ENCODE peak calls at places on chromosome 14, in ten cellular contexts. M, Q, G, O, E, N, X, K, Z and P are unnamed samples.

GRCh38 chr14:23154876-23155587 is 28.4 kb downstream of the SLC7A8 start:
- DNase-seq in M (peak), Q (peak), O (peak), Z (peak), N (peak), E (no peak), X (no peak), K (peak), G (peak), P (peak)

GRCh38 chr14:105913861-105914260 is 387.5 kb downstream of the TMEM121 start:
- DNase-seq in X (no peak), Z (no peak), Q (no peak), G (no peak), N (no peak), K (no peak), O (no peak), E (no peak), M (no peak), P (no peak)

GRCh38 chr14:104586832-104587620 is 7.5 kb downstream of the C14orf180 start:
- DNase-seq in G (peak), K (no peak), X (no peak), M (no peak), Z (no peak), Q (no peak), N (no peak), E (peak), O (no peak), P (no peak)

GRCh38 chr14:73785834-73786631 is 65.6 kb upstream of the PTGR2 start:
- DNase-seq in Q (peak), X (peak), M (peak), Z (peak), E (peak), K (peak), N (peak), G (peak), O (peak), P (peak)

GRCh38 chr14:66038214-66038977 is 447.8 kb upstream of the CCDC196 start:
- DNase-seq in N (no peak), M (no peak), X (peak), E (no peak), O (peak), Q (no peak), K (peak), Z (no peak), G (no peak), P (peak)

GRCh38 chr14:87483651-87484260 is 509.2 kb downstream of the GALC start:
- DNase-seq in Q (no peak), E (no peak), Z (no peak), X (no peak), M (no peak), G (peak), K (no peak), N (no peak), O (no peak), P (no peak)

GRCh38 chr14:105629886-105630215 is 103.5 kb downstream of the TMEM121 start:
- DNase-seq in E (no peak), N (no peak), G (no peak), Z (no peak), O (no peak), M (no peak), Q (no peak), X (no peak), K (no peak), P (no peak)

GRCh38 chr14:92510972-92511371 is 2.6 kb upstream of the RIN3 start:
- DNase-seq in G (no peak), O (peak), Z (no peak), K (no peak), N (no peak), Q (no peak), X (peak), M (peak), E (no peak), P (no peak)

GRCh38 chr14:105290598-105291356 is 10.0 kb downstream of the BRF1 start:
- DNase-seq in Z (no peak), M (no peak), X (no peak), E (peak), K (no peak), O (no peak), Q (no peak), G (no peak), N (no peak), P (no peak)

GRCh38 chr14:71730471-71730870 is 201.8 kb upstream of the RGS6 start:
- DNase-seq in G (no peak), Q (no peak), Z (no peak), K (no peak), E (no peak), M (no peak), X (no peak), O (no peak), N (no peak), P (no peak)

GRCh38 chr14:54790092-54790491 is 112.5 kb downstream of the GCH1 start:
- DNase-seq in Q (no peak), G (no peak), O (no peak), M (no peak), Z (no peak), X (no peak), N (no peak), E (no peak), K (no peak), P (no peak)

GRCh38 chr14:96146131-96146771 is 58.4 kb upstream of the BDKRB2 start:
- DNase-seq in G (peak), Q (no peak), Z (peak), X (no peak), K (no peak), M (no peak), E (no peak), O (peak), N (peak), P (no peak)

GRCh38 chr14:103529383-103530365 is 678 bp downstream of the TRMT61A start:
- DNase-seq in M (no peak), G (no peak), X (no peak), Z (no peak), N (no peak), Q (no peak), O (no peak), E (no peak), K (no peak), P (peak)

GRCh38 chr14:80356413-80356812 is 145.1 kb upstream of the DIO2 start:
- DNase-seq in M (no peak), G (no peak), K (no peak), Z (no peak), E (peak), N (no peak), X (peak), O (no peak), Q (no peak), P (no peak)

GRCh38 chr14:81205639-81206038 is 15.1 kb downstream of the GTF2A1 start:
- DNase-seq in N (no peak), X (no peak), E (no peak), M (no peak), Z (no peak), K (no peak), G (no peak), O (no peak), Q (no peak), P (no peak)

GRCh38 chr14:38618514-38618913 is 362.6 kb upstream of the CLEC14A start:
- DNase-seq in X (no peak), Q (no peak), Z (no peak), G (no peak), M (no peak), O (no peak), N (no peak), K (no peak), E (no peak), P (no peak)

GRCh38 chr14:91904956-91905645 is 37.8 kb upstream of the TC2N start:
- DNase-seq in K (no peak), Z (no peak), G (no peak), O (peak), Q (no peak), X (no peak), E (no peak), N (no peak), M (no peak), P (no peak)

GRCh38 chr14:61264022-61264571 is 17.0 kb downstream of the TMEM30B start:
- DNase-seq in K (no peak), M (no peak), X (no peak), Z (no peak), E (no peak), Q (no peak), O (no peak), G (no peak), N (no peak), P (no peak)

GRCh38 chr14:60133487-60133886 is 31.7 kb downstream of the DHRS7 start:
- DNase-seq in Z (no peak), G (no peak), E (no peak), Q (no peak), O (no peak), M (no peak), X (no peak), N (no peak), K (no peak), P (no peak)

GRCh38 chr14:67490201-67490600 is 1.7 kb upstream of the TMEM229B start:
- DNase-seq in G (no peak), X (no peak), Z (no peak), M (no peak), K (no peak), N (no peak), Q (no peak), O (no peak), E (no peak), P (no peak)

GRCh38 chr14:67491285-67491684 is 2.8 kb upstream of the TMEM229B start:
- DNase-seq in X (no peak), O (no peak), N (no peak), E (no peak), Z (no peak), Q (no peak), K (no peak), G (no peak), M (no peak), P (no peak)

GRCh38 chr14:67493092-67493717 is 4.7 kb upstream of the TMEM229B start:
- DNase-seq in X (no peak), E (no peak), Q (no peak), G (no peak), Z (no peak), O (no peak), K (no peak), N (no peak), M (no peak), P (no peak)

GRCh38 chr14:67491741-67492504 is 3.4 kb upstream of the TMEM229B start:
- DNase-seq in K (no peak), M (no peak), N (no peak), E (peak), X (no peak), O (no peak), Q (no peak), Z (no peak), G (no peak), P (no peak)

DNA sequence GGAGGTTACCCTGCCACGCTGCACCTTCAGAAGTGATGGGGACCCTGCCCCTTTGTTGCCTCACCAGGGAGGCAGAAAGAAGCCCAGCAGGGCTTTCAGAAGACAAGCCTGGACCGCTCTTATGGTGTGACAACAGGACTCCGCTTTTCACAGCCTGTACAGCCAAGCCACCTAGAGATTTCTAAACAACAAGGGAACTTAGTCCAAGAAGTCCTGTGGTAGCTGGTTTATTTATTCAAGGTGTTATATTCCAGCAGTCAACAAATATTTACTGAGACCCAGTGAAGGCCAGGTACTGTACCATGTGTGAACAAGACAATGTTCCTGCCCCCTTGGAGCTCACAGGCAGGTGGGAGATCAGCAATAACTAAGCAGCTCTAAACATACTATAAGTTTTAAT is 4.0 kb upstream of the TMEM229B start:
- DNase-seq in Q (no peak), O (no peak), K (no peak), N (no peak), X (no peak), Z (no peak), M (no peak), G (no peak), E (no peak), P (no peak)
- TF ChIP-seq POLR2AphosphoS5 in Q (no peak), O (no peak), K (no peak), N (no peak), X (no peak), Z (no peak), M (no peak), G (no peak), E (no peak), P (no peak)

GRCh38 chr14:21229821-21230220 is 39.4 kb downstream of the HNRNPC start:
- DNase-seq in O (no peak), Z (no peak), N (no peak), G (no peak), K (no peak), Q (no peak), M (no peak), E (no peak), X (no peak), P (no peak)
- TF ChIP-seq EP300 in O (no peak), Z (no peak), N (no peak), G (no peak), K (no peak), Q (no peak), M (no peak), E (no peak), X (no peak), P (no peak)

DNA sequence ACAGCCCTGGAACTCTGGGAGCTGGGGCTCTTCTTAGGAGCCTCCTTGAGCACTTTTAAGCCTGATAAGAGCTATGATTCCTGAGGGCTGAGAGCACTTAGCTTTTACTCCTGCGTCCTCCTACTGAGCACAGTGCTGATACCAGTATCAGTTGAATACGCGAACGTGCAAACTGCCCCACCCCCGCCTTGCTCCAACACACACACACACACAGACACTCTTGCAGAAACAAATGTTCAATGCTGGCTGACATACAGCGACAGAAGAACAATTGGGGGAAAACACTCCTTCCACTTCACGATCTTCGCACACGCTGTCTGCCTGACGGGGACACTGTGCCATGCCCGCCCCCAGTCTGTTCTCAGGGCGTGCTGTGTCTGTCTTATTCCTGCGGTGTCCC is 57.2 kb upstream of the DLK1 start:
- DNase-seq in N (no peak), K (peak), Q (peak), G (no peak), X (no peak), M (no peak), O (no peak), Z (no peak), E (no peak), P (no peak)
- TF ChIP-seq POLR2AphosphoS5 in N (no peak), K (no peak), Q (no peak), G (no peak), X (no peak), M (no peak), O (no peak), Z (no peak), E (no peak), P (no peak)

GRCh38 chr14:101104485-101104884 is 201.0 kb upstream of the RTL1 start:
- DNase-seq in M (peak), E (no peak), Z (peak), N (no peak), X (no peak), O (no peak), Q (no peak), K (peak), G (no peak), P (no peak)

GRCh38 chr14:101105045-101105444 is 201.5 kb upstream of the RTL1 start:
- DNase-seq in N (no peak), K (no peak), G (no peak), O (peak), M (no peak), X (no peak), Q (no peak), Z (peak), E (no peak), P (no peak)

GRCh38 chr14:101101456-101102056 is 198.0 kb upstream of the RTL1 start:
- DNase-seq in M (peak), E (no peak), Q (no peak), Z (peak), X (no peak), K (no peak), G (no peak), N (no peak), O (peak), P (no peak)

GRCh38 chr14:101102875-101103274 is 199.4 kb upstream of the RTL1 start:
- DNase-seq in X (no peak), G (no peak), Q (no peak), Z (peak), N (no peak), E (peak), O (peak), K (peak), M (peak), P (no peak)

DNA sequence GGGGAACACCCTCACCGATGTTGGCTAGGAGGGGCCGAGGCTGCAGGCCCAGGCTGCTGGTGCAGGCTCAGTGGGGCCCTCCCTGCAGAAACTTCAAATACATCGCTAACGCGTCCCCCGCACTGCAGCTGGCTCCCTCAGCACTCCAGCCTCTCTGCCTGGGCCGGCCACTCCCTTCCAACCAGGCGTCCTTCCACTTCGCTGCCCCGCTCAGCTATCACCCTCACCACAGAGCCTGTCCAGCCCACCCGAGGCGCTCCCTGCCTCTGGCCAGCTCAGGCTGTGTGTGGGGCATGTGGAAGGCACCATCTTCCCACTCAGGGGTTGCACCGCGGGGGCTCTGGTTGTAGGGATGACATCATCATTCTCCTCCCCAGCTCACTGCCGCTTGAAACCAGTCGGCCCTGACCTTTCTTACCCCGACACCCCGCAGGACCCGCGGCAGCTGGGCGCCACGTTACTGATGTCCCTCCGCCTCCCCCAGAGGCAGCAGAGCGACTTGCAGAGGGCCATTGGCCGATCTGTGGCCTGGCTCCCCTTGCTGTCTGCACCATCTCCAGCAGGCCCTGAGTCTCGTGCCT is 199.9 kb upstream of the RTL1 start:
- DNase-seq in E (peak), G (peak), M (peak), Q (no peak), O (peak), Z (peak), N (no peak), K (peak), X (no peak), P (no peak)
- TF ChIP-seq EP300 in E (no peak), G (no peak), M (no peak), Q (no peak), O (no peak), Z (no peak), N (no peak), K (no peak), X (no peak), P (no peak)

GRCh38 chr14:35051796-35052195 is 5.7 kb downstream of the FAM177A1 start:
- DNase-seq in Z (no peak), Q (no peak), X (peak), K (no peak), G (no peak), O (no peak), M (no peak), E (no peak), N (no peak), P (no peak)
- TF ChIP-seq POLR2AphosphoS5 in Z (no peak), Q (no peak), X (no peak), K (no peak), G (no peak), O (no peak), M (no peak), E (no peak), N (no peak), P (no peak)

GRCh38 chr14:94394594-94395305 is 6.3 kb upstream of the SERPINA1 start:
- DNase-seq in M (no peak), Q (no peak), X (peak), G (no peak), N (no peak), Z (no peak), O (peak), E (no peak), K (peak), P (peak)
- TF ChIP-seq EP300 in M (no peak), Q (no peak), X (no peak), G (no peak), N (no peak), Z (no peak), O (no peak), E (no peak), K (no peak), P (no peak)

GRCh38 chr14:76698191-76698590 is 63.1 kb upstream of the VASH1 start:
- DNase-seq in Q (no peak), K (no peak), M (no peak), Z (peak), X (no peak), N (peak), O (no peak), G (no peak), E (no peak), P (no peak)

GRCh38 chr14:76697246-76697645 is 64.0 kb upstream of the VASH1 start:
- DNase-seq in M (peak), E (no peak), N (peak), K (no peak), Z (peak), Q (no peak), G (no peak), O (no peak), X (no peak), P (no peak)

GRCh38 chr14:76699901-76700590 is 61.2 kb upstream of the VASH1 start:
- DNase-seq in Q (no peak), O (no peak), M (no peak), N (peak), E (no peak), Z (peak), K (no peak), X (no peak), G (no peak), P (no peak)

GRCh38 chr14:76698631-76699030 is 62.6 kb upstream of the VASH1 start:
- DNase-seq in E (no peak), G (no peak), M (no peak), Q (no peak), K (no peak), O (no peak), N (no peak), Z (peak), X (no peak), P (no peak)

DNA sequence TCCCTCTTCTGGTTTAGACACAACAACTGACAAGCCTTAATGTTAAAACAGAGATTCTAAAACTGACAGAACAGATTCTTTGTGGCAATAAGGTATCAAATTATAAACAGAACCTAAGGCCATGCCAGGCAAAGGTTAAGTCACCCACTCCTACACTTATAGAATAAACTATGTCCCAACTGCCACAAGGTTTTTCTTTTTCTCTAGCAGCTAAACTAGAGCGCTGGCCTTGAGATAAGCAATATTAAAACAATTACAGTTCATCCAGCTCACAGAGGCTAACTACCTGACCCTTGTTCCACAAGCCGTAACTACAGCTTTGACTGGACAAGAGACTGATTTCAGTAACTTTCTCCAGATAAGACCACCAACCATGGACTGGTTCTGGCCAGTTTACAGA is 62.1 kb upstream of the VASH1 start:
- DNase-seq in O (no peak), K (no peak), N (no peak), M (no peak), Z (peak), X (no peak), E (no peak), Q (no peak), G (no peak), P (no peak)
- TF ChIP-seq POLR2AphosphoS5 in O (no peak), K (no peak), N (no peak), M (no peak), Z (no peak), X (no peak), E (no peak), Q (no peak), G (no peak), P (no peak)